ENCODE peak calls at places on chromosomes 16 and 17, in four cellular contexts. U is body of pancreas, R is AG04450, O is neural progenitor cell. A is an unnamed sample.

GRCh38 chr17:37530420-37530819 is 40.7 kb downstream of the DUSP14 start:
- DNase-seq in U (no peak), R (no peak), O (no peak), A (no peak)

GRCh38 chr16:81468269-81468902 is 23.8 kb downstream of the CMIP start:
- DNase-seq in U (no peak), R (no peak), O (no peak), A (no peak)

GRCh38 chr16:71853413-71853812 is 7.6 kb downstream of the ATXN1L start:
- DNase-seq in U (peak), R (no peak), O (no peak), A (no peak)

GRCh38 chr16:67923414-67924127 is 8.1 kb downstream of the CTRL start:
- DNase-seq in U (peak), R (no peak), O (no peak), A (no peak)

GRCh38 chr17:45320931-45321461 is 4.2 kb upstream of the MAP3K14 start:
- DNase-seq in U (no peak), R (peak), O (no peak), A (peak)

GRCh38 chr17:62746941-62747340 is 61.2 kb downstream of the MARCHF10 start:
- DNase-seq in U (no peak), R (no peak), O (no peak), A (no peak)

GRCh38 chr16:19252904-19253303 is 32.6 kb upstream of the CLEC19A start:
- DNase-seq in U (no peak), R (no peak), O (no peak), A (no peak)

GRCh38 chr16:15827709-15828343 is 29.0 kb downstream of the MYH11 start:
- DNase-seq in U (no peak), R (no peak), O (no peak), A (no peak)

GRCh38 chr17:50275279-50275678 is 1.0 kb downstream of the TMEM92 start:
- DNase-seq in U (no peak), R (no peak), O (no peak), A (no peak)

GRCh38 chr16:64089697-64090096 is 1032.2 kb downstream of the CDH11 start:
- DNase-seq in U (peak), R (no peak), O (peak), A (no peak)

DNA sequence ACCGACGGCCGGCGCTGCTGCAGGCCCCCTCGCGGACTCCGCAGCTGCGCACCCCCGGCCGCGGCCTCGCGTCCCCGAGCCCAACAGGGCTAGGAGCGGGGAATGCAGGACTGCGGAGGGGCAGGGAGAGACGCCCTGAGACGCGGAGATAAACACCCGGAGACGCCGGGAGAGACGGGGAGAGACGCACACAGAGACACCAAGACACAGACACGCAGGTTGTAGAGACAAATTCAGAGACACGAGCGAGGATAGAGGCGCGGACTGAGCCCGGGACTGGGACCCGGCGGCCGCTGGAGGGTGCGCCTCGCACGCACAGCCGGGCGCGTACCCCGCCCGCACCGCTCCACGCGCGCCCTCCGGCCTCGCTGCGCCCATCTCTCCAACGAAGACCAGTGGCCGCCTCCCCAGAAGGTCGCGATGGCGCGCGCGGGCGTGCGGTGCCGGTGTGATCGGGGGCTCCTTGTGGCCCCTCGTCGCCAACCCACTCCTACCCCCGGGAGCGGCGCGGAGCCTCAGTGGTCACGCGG is 902 bp downstream of the STAC2 start:
- DNase-seq in U (no peak), R (no peak), O (peak), A (no peak)
- H3K4me3 ChIP-seq in U (no peak), R (no peak), O (peak), A (no peak)

DNA sequence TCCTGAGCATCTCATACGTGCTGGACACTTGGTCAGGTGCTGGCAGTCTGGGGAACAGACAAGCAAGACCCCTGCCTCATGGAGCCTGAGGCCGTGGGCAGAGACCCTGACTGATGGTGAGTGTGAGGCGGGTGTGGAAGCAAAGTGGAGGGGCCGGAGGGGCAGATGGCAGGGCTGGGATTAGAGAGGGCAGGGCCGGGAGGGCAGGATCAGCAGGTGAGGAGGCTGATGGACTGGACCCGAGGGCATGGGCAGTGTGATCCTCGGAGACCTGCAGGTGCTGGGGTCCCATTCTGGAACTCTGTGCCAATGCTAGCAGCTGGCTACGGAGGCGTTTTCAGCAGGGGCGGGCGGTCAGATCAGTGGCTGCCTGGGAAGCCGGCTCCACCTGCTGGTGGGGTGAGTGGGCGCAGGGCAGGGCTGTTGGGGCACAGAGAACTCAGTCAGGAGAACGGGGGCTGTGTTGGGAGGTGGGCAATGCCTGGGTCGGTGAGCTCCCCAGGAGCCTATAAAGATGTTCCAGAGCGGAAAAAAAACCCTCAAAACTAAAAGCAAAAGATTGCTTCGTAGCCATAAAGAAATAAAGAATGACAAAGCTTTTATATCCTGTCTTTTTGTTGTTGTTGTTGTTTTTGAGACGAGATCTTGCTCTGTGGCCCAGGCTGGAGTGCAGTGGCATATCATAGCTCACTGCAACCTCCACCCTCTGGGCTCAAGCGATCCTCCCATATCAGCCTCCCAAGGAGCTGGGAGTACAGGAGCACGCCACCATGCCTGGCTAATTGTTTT is 8.9 kb upstream of the C16orf74 start:
- DNase-seq in U (peak), R (no peak), O (no peak), A (no peak)
- TF ChIP-seq CTCF in U (peak), R (peak), O (peak), A (peak)

GRCh38 chr16:57284206-57284951 is at the start of gene PLLP:
- DNase-seq in U (peak), R (no peak), O (peak), A (no peak)
- H3K4me3 ChIP-seq in U (peak), R (peak), O (peak), A (peak)

GRCh38 chr17:28714281-28714680 is 2.6 kb upstream of the PROCA1 start:
- DNase-seq in U (no peak), R (no peak), O (no peak), A (no peak)
- TF ChIP-seq CTCF in U (no peak), R (no peak), O (no peak), A (no peak)

DNA sequence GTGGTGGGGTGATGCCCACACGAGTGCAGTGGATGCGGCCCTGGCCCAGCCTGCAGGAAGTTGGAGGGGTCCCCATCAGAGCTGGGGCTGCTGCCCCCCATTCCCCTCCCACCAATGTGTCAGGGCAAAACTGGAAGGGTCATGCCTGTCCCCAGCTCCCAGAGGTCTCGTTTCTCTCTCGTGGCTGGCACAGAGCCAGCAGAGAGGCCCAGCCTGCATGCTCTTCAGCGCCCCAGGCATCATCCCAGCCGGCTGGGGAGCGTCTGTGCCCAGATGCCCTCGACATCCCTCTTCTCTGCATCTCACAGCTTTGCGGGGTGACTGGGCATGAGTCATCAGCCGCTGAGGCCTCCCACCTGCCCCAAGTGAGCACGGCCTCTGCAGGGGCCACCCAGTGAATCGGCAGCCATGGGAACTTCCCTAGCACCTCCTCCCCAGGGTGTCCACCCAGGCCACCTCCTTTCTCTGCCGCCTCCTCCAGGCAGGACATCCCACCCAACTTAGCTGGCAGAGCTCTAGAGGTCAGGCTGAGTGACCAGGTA is 9.8 kb upstream of the CSNK1D start:
- DNase-seq in U (no peak), R (peak), O (no peak), A (no peak)
- H3K4me3 ChIP-seq in U (no peak), R (no peak), O (no peak), A (no peak)

GRCh38 chr17:81529437-81529803 is 1.2 kb downstream of the FSCN2 start:
- DNase-seq in U (no peak), R (no peak), O (no peak), A (no peak)

GRCh38 chr17:81526662-81527571 is 1.3 kb upstream of the FSCN2 start:
- DNase-seq in U (no peak), R (no peak), O (no peak), A (no peak)

GRCh38 chr17:81528384-81528650 is 140 bp downstream of the FSCN2 start:
- DNase-seq in U (no peak), R (no peak), O (no peak), A (no peak)

GRCh38 chr17:81528651-81529436 is 667 bp downstream of the FSCN2 start:
- DNase-seq in U (no peak), R (no peak), O (no peak), A (no peak)

GRCh38 chr17:81527591-81528383 is at the start of gene FSCN2:
- DNase-seq in U (no peak), R (no peak), O (no peak), A (no peak)
- TF ChIP-seq CTCF in U (no peak), R (peak), O (no peak), A (peak)

GRCh38 chr17:30395398-30396022 is 16.8 kb downstream of the CPD start:
- DNase-seq in U (no peak), R (no peak), O (no peak), A (no peak)
- H3K4me3 ChIP-seq in U (no peak), R (no peak), O (no peak), A (no peak)

GRCh38 chr16:47774661-47775060 is 313.5 kb downstream of the PHKB start:
- DNase-seq in U (no peak), R (no peak), O (peak), A (no peak)
- TF ChIP-seq CTCF in U (no peak), R (peak), O (peak), A (no peak)